ENCODE peak calls at places on chromosomes 13 and 19, in four cellular contexts. M is psoas muscle; H is stimulated activated CD4-positive, alpha-beta T cell treated with anti-CD3 and anti-CD28 coated beads, Interleukin-12 subunit alpha, Interleukin-12 subunit beta, amount 100 ng/mL, for 4 hours; G is M059J. L is an unnamed sample.

GRCh38 chr19:18881491-18881890 is 14.5 kb downstream of the CERS1 start:
- DNase-seq in M (no peak), G (no peak), H (no peak), L (no peak)

GRCh38 chr13:46296465-46296822 is 84.7 kb downstream of the LRRC63 start:
- DNase-seq in M (no peak), H (no peak), G (no peak), L (peak)

GRCh38 chr19:41930926-41931592 is 2.8 kb upstream of the ERFL start:
- DNase-seq in H (no peak), G (no peak), M (no peak), L (no peak)

GRCh38 chr13:43153436-43154082 is 130.2 kb downstream of the DNAJC15 start:
- DNase-seq in M (no peak), H (no peak), G (peak), L (no peak)

GRCh38 chr19:19319725-19320361 is 466 bp downstream of the SUGP1 start:
- DNase-seq in G (peak), H (peak), M (no peak), L (no peak)

GRCh38 chr19:55616395-55616875 is 7.9 kb downstream of the ZNF784 start:
- DNase-seq in H (no peak), G (no peak), M (no peak), L (no peak)

GRCh38 chr13:109131698-109132257 is 502.4 kb downstream of the MYO16 start:
- DNase-seq in G (no peak), H (no peak), M (no peak), L (no peak)

GRCh38 chr19:6632002-6632621 is 37.8 kb downstream of the TNFSF14 start:
- DNase-seq in H (peak), G (peak), M (no peak), L (peak)

GRCh38 chr19:19627716-19628498 is at the start of gene LPAR2:
- DNase-seq in M (no peak), G (peak), H (peak), L (peak)

GRCh38 chr19:44796701-44797115 is 12.2 kb upstream of the BCAM start:
- DNase-seq in M (peak), G (peak), H (no peak), L (no peak)

GRCh38 chr19:50495020-50495531 is 15.9 kb downstream of the JOSD2 start:
- DNase-seq in H (no peak), M (no peak), G (no peak), L (no peak)

GRCh38 chr13:112969692-112970338 is 801 bp downstream of the MCF2L start:
- DNase-seq in H (no peak), G (no peak), M (no peak), L (no peak)

GRCh38 chr13:77724092-77724491 is 26.6 kb downstream of the SLAIN1 start:
- DNase-seq in H (no peak), G (no peak), M (no peak), L (peak)

GRCh38 chr19:5138606-5139594 is 170.0 kb downstream of the KDM4B start:
- DNase-seq in G (peak), H (peak), M (no peak), L (peak)

GRCh38 chr19:41606215-41606837 is 20.5 kb downstream of the CEACAM4 start:
- DNase-seq in M (no peak), H (no peak), G (no peak), L (no peak)

GRCh38 chr19:16371540-16371986 is 46.9 kb downstream of the KLF2 start:
- DNase-seq in G (no peak), M (peak), H (peak), L (peak)

GRCh38 chr13:51913421-51914136 is 51.8 kb downstream of the CCDC70 start:
- DNase-seq in H (no peak), G (no peak), M (no peak), L (no peak)

GRCh38 chr19:19591133-19591825 is 27.2 kb downstream of the PBX4 start:
- DNase-seq in M (no peak), G (peak), H (peak), L (peak)

GRCh38 chr19:14369399-14370168 is 11.7 kb upstream of the ADGRE5 start:
- DNase-seq in M (no peak), H (peak), G (peak), L (peak)

GRCh38 chr19:56841194-56841546 is 644 bp upstream of the PEG3 start:
- DNase-seq in H (no peak), G (no peak), M (no peak), L (no peak)

GRCh38 chr13:70183041-70183440 is 74.8 kb upstream of the KLHL1 start:
- DNase-seq in H (no peak), G (peak), M (no peak), L (no peak)

GRCh38 chr13:80946008-80946802 is 605.3 kb upstream of the SPRY2 start:
- DNase-seq in M (no peak), G (no peak), H (no peak), L (no peak)

GRCh38 chr19:7831452-7831851 is 1.4 kb downstream of the EVI5L start:
- DNase-seq in H (no peak), M (no peak), G (no peak), L (no peak)

GRCh38 chr13:111265701-111266035 is 54.8 kb upstream of the TEX29 start:
- DNase-seq in H (no peak), G (no peak), M (no peak), L (no peak)

GRCh38 chr19:49475995-49476880 is 2.2 kb downstream of the FLT3LG start:
- DNase-seq in M (peak), G (no peak), H (peak), L (peak)

GRCh38 chr13:78382481-78382880 is 220.9 kb downstream of the POU4F1 start:
- DNase-seq in M (no peak), H (no peak), G (no peak), L (no peak)

GRCh38 chr19:31139871-31140505 is 209.2 kb downstream of the TSHZ3 start:
- DNase-seq in M (no peak), G (peak), H (no peak), L (no peak)

L was measured in stimulated activated naive CD8-positive, alpha-beta T cell treated with anti-CD3 and anti-CD28 coated beads, Interleukin-15, amount 100 ng/mL, for 72 hours.